ENCODE peak calls at places on chromosomes 16 and 17, in ten cellular contexts. Q is hepatocyte; D is NCI-H2081 treated with DMSO at 0.1 percent for 48 hours; E is GF-D8; K is fibroblast of villous mesenchyme; A is activated CD4-positive, alpha-beta memory T cell treated with anti-CD3 and anti-CD28 coated beads for 36 hours; N is T-helper 1 cell; S is CD4-positive, alpha-beta T cell; G is activated naive CD8-positive, alpha-beta T cell treated with anti-CD3 and anti-CD28 coated beads, Interleukin-2, amount 50 U/mL, for 24 hours; O is HTR-8/SVneo. J is an unnamed sample.
A peak's percentile ranks its signal among the peaks of the same experiment; 100 is the strongest.

GRCh38 chr17:66276328-66276937 is 26.0 kb upstream of the PRKCA start:
- DNase-seq in Q (no peak), D (no peak), E (no peak), K (peak; percentile 78), A (no peak), N (no peak), S (no peak), G (no peak), O (no peak), J (no peak)

GRCh38 chr16:59684911-59685310 is 950.8 kb upstream of the GOT2 start:
- DNase-seq in Q (no peak), D (no peak), E (no peak), K (no peak), A (no peak), N (no peak), S (no peak), G (no peak), O (no peak), J (no peak)

GRCh38 chr16:68082596-68083238 is 2.5 kb upstream of the NFATC3 start:
- DNase-seq in Q (no peak), D (no peak), E (no peak), K (no peak), A (no peak), N (no peak), S (no peak), G (no peak), O (no peak), J (no peak)

GRCh38 chr17:2694381-2695242 is 17.0 kb downstream of the CLUH start:
- DNase-seq in Q (no peak), D (no peak), E (no peak), K (no peak), A (no peak), N (no peak), S (no peak), G (no peak), O (no peak), J (peak; percentile 17)

GRCh38 chr17:39872700-39873099 is 4.7 kb downstream of the ZPBP2 start:
- DNase-seq in Q (no peak), D (no peak), E (no peak), K (peak; percentile 16), A (no peak), N (no peak), S (no peak), G (no peak), O (no peak), J (no peak)

GRCh38 chr16:1639840-1640239 is 27.7 kb downstream of the CRAMP1 start:
- DNase-seq in Q (no peak), D (no peak), E (no peak), K (no peak), A (no peak), N (no peak), S (no peak), G (no peak), O (no peak), J (no peak)

GRCh38 chr17:76888661-76889060 is 20.5 kb downstream of the MGAT5B start:
- DNase-seq in Q (no peak), D (no peak), E (no peak), K (no peak), A (no peak), N (no peak), S (no peak), G (no peak), O (no peak), J (no peak)

GRCh38 chr16:11107781-11108465 is 148.1 kb downstream of the SOCS1 start:
- DNase-seq in Q (no peak), D (no peak), E (no peak), K (peak; percentile 73), A (no peak), N (no peak), S (no peak), G (no peak), O (no peak), J (no peak)

GRCh38 chr17:48333034-48333491 is 97.0 kb downstream of the SKAP1 start:
- DNase-seq in Q (no peak), D (no peak), E (no peak), K (no peak), A (no peak), N (no peak), S (no peak), G (no peak), O (no peak), J (no peak)

GRCh38 chr16:11624645-11625607 is 38.2 kb upstream of the LITAF start:
- DNase-seq in Q (no peak), D (no peak), E (peak; percentile 63), K (no peak), A (no peak), N (no peak), S (no peak), G (no peak), O (no peak), J (no peak)

GRCh38 chr16:78177927-78178326 is 78.5 kb downstream of the WWOX start:
- DNase-seq in Q (peak; percentile 21), D (no peak), E (no peak), K (peak; percentile 47), A (no peak), N (no peak), S (no peak), G (no peak), O (no peak), J (peak; percentile 40)

GRCh38 chr17:28371245-28372202 is at the start of gene SARM1:
- DNase-seq in Q (peak; percentile 94), D (no peak), E (no peak), K (peak; percentile 98), A (peak; percentile 93), N (peak; percentile 74), S (peak; percentile 53), G (peak; percentile 92), O (peak; percentile 96), J (peak; percentile 76)

GRCh38 chr17:41542357-41542756 is 14.2 kb upstream of the KRT19 start:
- DNase-seq in Q (no peak), D (no peak), E (no peak), K (peak; percentile 10), A (no peak), N (no peak), S (no peak), G (no peak), O (no peak), J (no peak)

GRCh38 chr17:19905514-19905913 is 37.8 kb upstream of the ULK2 start:
- DNase-seq in Q (no peak), D (no peak), E (no peak), K (no peak), A (no peak), N (no peak), S (no peak), G (no peak), O (no peak), J (no peak)

GRCh38 chr17:5772720-5773119 is 188.4 kb upstream of the NLRP1 start:
- DNase-seq in Q (no peak), D (no peak), E (no peak), K (no peak), A (no peak), N (no peak), S (no peak), G (no peak), O (no peak), J (no peak)

GRCh38 chr17:76907352-76907751 is 39.1 kb downstream of the MGAT5B start:
- DNase-seq in Q (no peak), D (no peak), E (no peak), K (no peak), A (no peak), N (no peak), S (no peak), G (no peak), O (no peak), J (no peak)

GRCh38 chr16:85004587-85005205 is 6.6 kb downstream of the ZDHHC7 start:
- DNase-seq in Q (peak; percentile 72), D (no peak), E (no peak), K (peak; percentile 88), A (no peak), N (no peak), S (no peak), G (no peak), O (peak; percentile 85), J (no peak)

GRCh38 chr17:28643979-28644781 is 778 bp downstream of the BLTP2 start:
- DNase-seq in Q (peak; percentile 77), D (no peak), E (peak; percentile 10), K (peak; percentile 50), A (peak; percentile 53), N (peak; percentile 7), S (no peak), G (peak; percentile 44), O (peak; percentile 72), J (peak; percentile 63)